ENCODE peak calls at places on chromosome 16, in four cellular contexts. One of them, this sample, is unnamed.
A peak's percentile ranks its signal among the peaks of the same experiment; 100 is the strongest.

GRCh38 chr16:3983081-3983520 is 102.6 kb upstream of the CREBBP start:
- DNase-seq in tibial artery: peak; percentile 78
- DNase-seq in neural progenitor cell: peak; percentile 94
- DNase-seq in CD8-positive, alpha-beta T cell: peak; percentile 49
- DNase-seq in this sample: peak; percentile 73

GRCh38 chr16:27189335-27189972 is 13.9 kb upstream of the KDM8 start:
- DNase-seq in tibial artery: no peak
- DNase-seq in CD8-positive, alpha-beta T cell: no peak
- DNase-seq in neural progenitor cell: peak; percentile 24
- DNase-seq in this sample: no peak

GRCh38 chr16:51651061-51651466 is 500.0 kb upstream of the SALL1 start:
- DNase-seq in CD8-positive, alpha-beta T cell: no peak
- DNase-seq in tibial artery: no peak
- DNase-seq in neural progenitor cell: peak; percentile 61
- DNase-seq in this sample: no peak

GRCh38 chr16:50036426-50036825 is 11.4 kb downstream of the CNEP1R1 start:
- DNase-seq in neural progenitor cell: no peak
- DNase-seq in CD8-positive, alpha-beta T cell: no peak
- DNase-seq in tibial artery: no peak
- DNase-seq in this sample: no peak

GRCh38 chr16:66930189-66930588 is 4.0 kb downstream of the CIAO2B start:
- DNase-seq in tibial artery: no peak
- DNase-seq in neural progenitor cell: no peak
- DNase-seq in CD8-positive, alpha-beta T cell: no peak
- DNase-seq in this sample: no peak

GRCh38 chr16:49052846-49053245 is 228.8 kb downstream of the CBLN1 start:
- DNase-seq in neural progenitor cell: peak; percentile 55
- DNase-seq in CD8-positive, alpha-beta T cell: no peak
- DNase-seq in tibial artery: no peak
- DNase-seq in this sample: no peak

GRCh38 chr16:67936124-67936875 is at the start of gene PSMB10:
- DNase-seq in CD8-positive, alpha-beta T cell: peak; percentile 44
- DNase-seq in tibial artery: no peak
- DNase-seq in neural progenitor cell: peak; percentile 64
- DNase-seq in this sample: peak; percentile 52

GRCh38 chr16:30637952-30638351 is 12.8 kb upstream of the PRR14 start:
- DNase-seq in tibial artery: no peak
- DNase-seq in CD8-positive, alpha-beta T cell: no peak
- DNase-seq in neural progenitor cell: peak; percentile 47
- DNase-seq in this sample: no peak

GRCh38 chr16:11417487-11417886 is 72.2 kb downstream of the RMI2 start:
- DNase-seq in CD8-positive, alpha-beta T cell: no peak
- DNase-seq in neural progenitor cell: no peak
- DNase-seq in tibial artery: no peak
- DNase-seq in this sample: peak; percentile 40

GRCh38 chr16:57801098-57801855 is 1.0 kb downstream of the KIFC3 start:
- DNase-seq in CD8-positive, alpha-beta T cell: no peak
- DNase-seq in tibial artery: no peak
- DNase-seq in neural progenitor cell: peak; percentile 35
- DNase-seq in this sample: no peak

GRCh38 chr16:57803413-57803990 is 1.2 kb upstream of the KIFC3 start:
- DNase-seq in tibial artery: no peak
- DNase-seq in CD8-positive, alpha-beta T cell: no peak
- DNase-seq in neural progenitor cell: no peak
- DNase-seq in this sample: peak; percentile 67

GRCh38 chr16:57800213-57801097 is 1.8 kb downstream of the KIFC3 start:
- DNase-seq in CD8-positive, alpha-beta T cell: no peak
- DNase-seq in tibial artery: no peak
- DNase-seq in neural progenitor cell: no peak
- DNase-seq in this sample: no peak

GRCh38 chr16:57802635-57803412 is 533 bp upstream of the KIFC3 start:
- DNase-seq in tibial artery: no peak
- DNase-seq in CD8-positive, alpha-beta T cell: no peak
- DNase-seq in neural progenitor cell: peak; percentile 46
- DNase-seq in this sample: peak; percentile 30

DNA sequence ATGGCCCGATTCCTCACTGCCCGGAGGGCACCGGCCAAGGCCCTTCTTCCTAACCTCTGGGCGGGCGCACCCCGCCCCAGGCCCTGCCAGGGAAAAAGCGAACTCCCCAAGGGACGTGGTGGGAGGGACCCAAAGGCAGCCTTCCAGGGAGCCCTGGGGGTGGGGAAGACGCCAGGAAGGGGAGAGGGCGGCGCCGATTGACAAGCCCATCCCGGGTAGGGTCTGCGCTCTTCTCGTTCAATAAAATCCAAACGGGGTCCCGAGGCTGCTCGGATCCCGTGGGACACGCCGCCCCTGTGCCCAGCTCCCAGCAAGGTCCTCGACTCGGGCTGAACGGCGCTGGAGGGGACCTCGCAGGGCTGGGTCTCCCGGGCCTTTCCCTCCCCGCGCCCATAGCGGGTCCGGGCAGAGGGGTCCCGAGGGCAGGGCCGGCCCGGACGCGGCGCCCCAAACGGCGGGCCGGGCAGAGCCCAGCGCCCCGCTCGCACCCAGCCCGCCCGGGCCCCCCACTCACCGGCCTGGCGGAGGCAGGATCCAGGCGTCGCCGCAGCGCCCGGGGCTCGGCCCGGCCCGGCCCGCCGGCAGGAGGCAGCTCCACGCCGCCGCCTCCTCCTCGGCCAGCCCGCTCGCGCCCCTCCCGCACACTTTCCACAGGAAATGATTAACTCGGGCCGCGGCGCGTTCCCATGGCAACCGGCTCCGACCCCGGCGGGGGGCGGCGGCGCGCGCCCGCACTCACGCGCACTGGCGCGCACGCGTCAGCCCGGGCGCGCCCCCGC is at the start of gene KIFC3:
- DNase-seq in tibial artery: peak; percentile 92
- DNase-seq in CD8-positive, alpha-beta T cell: peak; percentile 75
- DNase-seq in neural progenitor cell: peak; percentile 79
- DNase-seq in this sample: peak; percentile 90
- TF ChIP-seq CTCF in tibial artery: peak; percentile 27
- TF ChIP-seq CTCF in CD8-positive, alpha-beta T cell: no peak
- TF ChIP-seq CTCF in neural progenitor cell: no peak
- TF ChIP-seq CTCF in this sample: no peak

DNA sequence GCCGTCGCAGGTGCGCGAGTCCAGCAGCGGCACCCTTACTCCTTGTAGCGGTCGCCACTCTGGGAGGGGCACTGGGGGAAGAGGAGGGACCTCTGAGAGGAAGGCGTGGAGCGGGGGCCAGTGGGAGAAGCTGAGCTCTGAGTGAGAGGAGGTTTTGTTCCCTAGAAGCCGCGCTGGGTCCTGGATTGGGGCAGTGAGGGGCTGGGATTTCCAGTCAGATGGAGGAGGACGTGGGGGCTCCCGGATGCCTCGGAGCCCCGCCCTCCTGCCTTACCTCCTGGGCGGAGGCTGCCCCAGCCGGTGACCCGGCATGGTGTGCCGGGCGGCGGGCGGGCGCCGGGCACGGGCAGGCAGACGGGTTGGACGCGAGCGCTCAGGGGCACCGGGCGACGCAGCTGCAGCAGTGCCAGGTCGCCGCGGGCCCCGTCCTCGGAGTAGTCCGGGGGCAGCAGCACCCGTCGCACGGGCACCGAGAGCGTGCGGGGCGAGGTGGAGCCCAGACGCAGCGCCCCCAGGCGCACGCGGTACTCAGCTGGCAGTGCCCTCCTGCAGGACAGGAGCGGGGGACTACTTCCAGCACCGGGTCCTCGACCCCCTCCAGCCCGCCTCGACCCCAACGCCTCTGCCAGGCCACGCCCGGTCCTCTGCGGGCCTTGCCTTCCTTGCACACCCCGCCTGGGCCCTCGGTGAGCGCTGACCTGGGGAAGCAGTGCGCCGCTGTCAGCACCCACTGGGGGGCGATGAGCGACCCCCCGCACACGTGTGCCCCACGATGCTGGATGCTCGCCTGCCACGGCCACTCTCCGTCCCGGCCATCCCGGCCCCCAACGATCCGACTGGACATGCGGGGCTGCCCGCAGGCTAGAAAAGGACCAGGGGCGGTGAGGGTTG is 2.0 kb downstream of the PRSS33 start:
- DNase-seq in tibial artery: no peak
- DNase-seq in CD8-positive, alpha-beta T cell: peak; percentile 42
- DNase-seq in neural progenitor cell: no peak
- DNase-seq in this sample: no peak
- TF ChIP-seq CTCF in tibial artery: no peak
- TF ChIP-seq CTCF in CD8-positive, alpha-beta T cell: peak; percentile 28
- TF ChIP-seq CTCF in neural progenitor cell: peak; percentile 13
- TF ChIP-seq CTCF in this sample: no peak

GRCh38 chr16:46972429-46972970 is 974 bp downstream of the DNAJA2 start:
- DNase-seq in tibial artery: no peak
- DNase-seq in CD8-positive, alpha-beta T cell: no peak
- DNase-seq in neural progenitor cell: no peak
- DNase-seq in this sample: no peak

GRCh38 chr16:46975165-46975564 is 1.7 kb upstream of the DNAJA2 start:
- DNase-seq in tibial artery: no peak
- DNase-seq in CD8-positive, alpha-beta T cell: no peak
- DNase-seq in neural progenitor cell: no peak
- DNase-seq in this sample: no peak

GRCh38 chr16:46974352-46974751 is 878 bp upstream of the DNAJA2 start:
- DNase-seq in tibial artery: no peak
- DNase-seq in neural progenitor cell: peak; percentile 13
- DNase-seq in CD8-positive, alpha-beta T cell: no peak
- DNase-seq in this sample: no peak

GRCh38 chr16:46972971-46973456 is 460 bp downstream of the DNAJA2 start:
- DNase-seq in tibial artery: peak; percentile 67
- DNase-seq in neural progenitor cell: peak; percentile 67
- DNase-seq in CD8-positive, alpha-beta T cell: peak; percentile 41
- DNase-seq in this sample: peak; percentile 37

GRCh38 chr16:46973457-46974324 is at the start of gene DNAJA2:
- DNase-seq in CD8-positive, alpha-beta T cell: peak; percentile 96
- DNase-seq in neural progenitor cell: peak; percentile 94
- DNase-seq in tibial artery: peak; percentile 95
- DNase-seq in this sample: peak; percentile 95
- TF ChIP-seq CTCF in CD8-positive, alpha-beta T cell: no peak
- TF ChIP-seq CTCF in neural progenitor cell: no peak
- TF ChIP-seq CTCF in tibial artery: no peak
- TF ChIP-seq CTCF in this sample: no peak

DNA sequence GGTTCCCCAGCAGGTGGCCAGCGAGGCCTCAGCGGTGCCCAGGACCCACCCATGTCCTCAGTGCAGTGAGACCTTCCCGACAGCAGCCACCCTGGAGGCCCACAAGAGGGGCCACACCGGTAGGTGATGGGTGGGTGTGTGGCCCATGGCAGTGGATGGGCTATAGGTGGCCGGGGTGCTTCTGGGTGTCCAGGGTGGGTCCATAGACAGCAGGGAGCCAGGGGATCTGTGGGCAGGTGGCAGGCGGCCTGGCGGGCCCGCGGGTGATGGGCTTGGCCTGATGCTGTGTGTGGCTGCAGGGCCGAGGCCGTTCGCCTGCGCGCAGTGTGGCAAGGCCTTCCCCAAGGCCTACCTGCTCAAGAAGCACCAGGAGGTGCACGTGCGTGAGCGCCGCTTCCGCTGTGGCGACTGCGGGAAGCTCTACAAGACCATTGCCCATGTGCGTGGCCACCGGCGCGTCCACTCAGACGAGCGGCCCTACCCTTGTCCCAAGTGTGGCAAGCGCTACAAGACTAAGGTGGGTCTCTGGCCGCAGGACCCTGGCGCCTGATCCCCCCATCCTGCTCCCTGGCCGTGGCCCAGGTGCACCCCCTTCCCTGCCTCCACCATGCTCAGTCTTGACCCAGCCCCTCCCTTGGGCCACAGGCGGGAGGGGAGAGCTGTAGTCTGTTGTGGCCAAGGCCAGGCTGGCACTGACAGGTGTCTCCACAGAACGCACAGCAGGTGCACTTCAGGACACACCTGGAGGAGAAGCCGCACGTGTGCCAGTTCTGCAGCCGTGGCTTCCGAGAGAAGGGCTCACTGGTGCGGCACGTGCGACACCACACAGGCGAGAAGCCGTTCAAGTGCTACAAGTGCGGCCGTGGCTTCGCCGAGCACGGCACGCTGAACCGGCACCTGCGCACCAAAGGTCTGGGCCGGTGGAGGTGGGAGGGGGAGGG is 2.1 kb upstream of the DNASE1L2 start:
- DNase-seq in CD8-positive, alpha-beta T cell: no peak
- DNase-seq in neural progenitor cell: no peak
- DNase-seq in tibial artery: no peak
- DNase-seq in this sample: no peak
- TF ChIP-seq CTCF in CD8-positive, alpha-beta T cell: no peak
- TF ChIP-seq CTCF in neural progenitor cell: no peak
- TF ChIP-seq CTCF in tibial artery: no peak
- TF ChIP-seq CTCF in this sample: no peak

GRCh38 chr16:7086842-7087616 is 245.6 kb upstream of the RBFOX1 start:
- DNase-seq in neural progenitor cell: peak; percentile 81
- DNase-seq in tibial artery: no peak
- DNase-seq in CD8-positive, alpha-beta T cell: no peak
- DNase-seq in this sample: peak; percentile 6
- TF ChIP-seq CTCF in neural progenitor cell: peak; percentile 63
- TF ChIP-seq CTCF in tibial artery: no peak
- TF ChIP-seq CTCF in CD8-positive, alpha-beta T cell: no peak
- TF ChIP-seq CTCF in this sample: peak; percentile 30

This sample was measured in heart right ventricle.